ENCODE peak calls at places on chromosomes 2 and 18, in seven cellular contexts. S is AG09319; E is stimulated activated CD4-positive, alpha-beta T cell treated with anti-CD3 and anti-CD28 coated beads, Interleukin-2, amount 100 ng/mL, for 48 hours; P is foreskin fibroblast; H is stomach; R is GM12865; T is T-helper 9 cell. X is an unnamed sample.

GRCh38 chr2:209556354-209556961 is 132.6 kb downstream of the MAP2 start:
- DNase-seq in S (no peak), E (no peak), P (peak; percentile 35), H (no peak), R (peak; percentile 39), T (no peak), X (peak; percentile 29)

GRCh38 chr2:55524884-55525437 is 5.4 kb downstream of the CFAP36 start:
- DNase-seq in S (no peak), E (no peak), P (no peak), H (peak; percentile 65), R (no peak), T (no peak), X (no peak)

GRCh38 chr2:54402350-54402749 is 53.8 kb upstream of the SPTBN1 start:
- DNase-seq in S (no peak), E (no peak), P (peak; percentile 62), H (no peak), R (no peak), T (no peak), X (no peak)

GRCh38 chr2:96664366-96664765 is 21.8 kb downstream of the FER1L5 start:
- DNase-seq in S (no peak), E (no peak), P (no peak), H (no peak), R (no peak), T (no peak), X (no peak)

GRCh38 chr2:64018715-64019082 is 529 bp downstream of the VPS54 start:
- DNase-seq in S (no peak), E (no peak), P (peak; percentile 23), H (no peak), R (peak; percentile 62), T (no peak), X (no peak)

GRCh38 chr18:62486290-62486964 is 36.4 kb upstream of the ZCCHC2 start:
- DNase-seq in S (no peak), E (peak; percentile 38), P (no peak), H (peak; percentile 44), R (peak; percentile 14), T (no peak), X (no peak)

GRCh38 chr18:75473316-75473715 is 45.8 kb upstream of the SMIM21 start:
- DNase-seq in S (no peak), E (no peak), P (no peak), H (no peak), R (no peak), T (no peak), X (no peak)

GRCh38 chr18:37247499-37248161 is 318.0 kb downstream of the CELF4 start:
- DNase-seq in S (no peak), E (no peak), P (no peak), H (no peak), R (no peak), T (no peak), X (no peak)

GRCh38 chr2:195590866-195591215 is 66.2 kb upstream of the SLC39A10 start:
- DNase-seq in S (no peak), E (no peak), P (no peak), H (no peak), R (no peak), T (no peak), X (no peak)

GRCh38 chr2:238968616-238969394 is 120.9 kb downstream of the TWIST2 start:
- DNase-seq in S (no peak), E (no peak), P (no peak), H (no peak), R (no peak), T (no peak), X (no peak)

GRCh38 chr2:162478721-162479129 is 134.8 kb downstream of the GCA start:
- DNase-seq in S (no peak), E (no peak), P (no peak), H (no peak), R (no peak), T (no peak), X (peak; percentile 33)